ENCODE peak calls at places on chromosomes 1 and 21, in seven cellular contexts. N, L, Z, I, H, M and G are unnamed samples.

GRCh38 chr21:42500736-42501135 is 4.7 kb upstream of the RSPH1 start:
- DNase-seq in N (no peak), L (no peak), Z (no peak), I (no peak), H (no peak), M (no peak), G (no peak)

GRCh38 chr1:91020967-91021685 is 709 bp downstream of the ZNF644 start:
- DNase-seq in N (peak), L (peak), Z (peak), I (peak), H (peak), M (peak), G (peak)

GRCh38 chr1:229139320-229139719 is 131.6 kb upstream of the RAB4A start:
- DNase-seq in N (no peak), L (no peak), Z (no peak), I (peak), H (no peak), M (no peak), G (no peak)

GRCh38 chr1:163820190-163820589 is 498.4 kb downstream of the NUF2 start:
- DNase-seq in N (no peak), L (no peak), Z (no peak), I (no peak), H (no peak), M (no peak), G (no peak)

GRCh38 chr1:29260531-29260930 is 24.2 kb downstream of the PTPRU start:
- DNase-seq in N (no peak), L (no peak), Z (no peak), I (no peak), H (no peak), M (no peak), G (no peak)

GRCh38 chr1:194629011-194629410 is 1442.6 kb upstream of the B3GALT2 start:
- DNase-seq in N (no peak), L (no peak), Z (no peak), I (no peak), H (no peak), M (no peak), G (peak)

GRCh38 chr1:78340006-78340405 is 150.8 kb upstream of the PTGFR start:
- DNase-seq in N (no peak), L (no peak), Z (peak), I (no peak), H (peak), M (no peak), G (peak)

GRCh38 chr1:160767417-160768294 is 28.3 kb upstream of the LY9 start:
- DNase-seq in N (no peak), L (no peak), Z (no peak), I (peak), H (no peak), M (no peak), G (peak)

GRCh38 chr1:151009206-151009587 is 948 bp downstream of the PRUNE1 start:
- DNase-seq in N (no peak), L (no peak), Z (peak), I (no peak), H (peak), M (no peak), G (peak)

GRCh38 chr1:214429951-214430742 is 121.3 kb downstream of the PTPN14 start:
- DNase-seq in N (no peak), L (no peak), Z (peak), I (no peak), H (peak), M (no peak), G (peak)

GRCh38 chr21:27570306-27570868 is 603.5 kb upstream of the ADAMTS5 start:
- DNase-seq in N (no peak), L (peak), Z (peak), I (no peak), H (peak), M (peak), G (peak)

GRCh38 chr1:198300451-198300850 is 143.7 kb downstream of the NEK7 start:
- DNase-seq in N (no peak), L (no peak), Z (no peak), I (no peak), H (no peak), M (no peak), G (no peak)

GRCh38 chr1:44408181-44409018 is 3.3 kb downstream of the RNF220 start:
- DNase-seq in N (no peak), L (no peak), Z (no peak), I (no peak), H (no peak), M (no peak), G (peak)

GRCh38 chr1:59900640-59901039 is 25.9 kb downstream of the CYP2J2 start:
- DNase-seq in N (no peak), L (no peak), Z (no peak), I (no peak), H (no peak), M (no peak), G (no peak)

GRCh38 chr1:205227584-205228006 is at the start of gene TMCC2:
- DNase-seq in N (peak), L (peak), Z (peak), I (peak), H (peak), M (peak), G (peak)

GRCh38 chr1:24181619-24182018 is 5.5 kb downstream of the IFNLR1 start:
- DNase-seq in N (no peak), L (no peak), Z (no peak), I (no peak), H (no peak), M (no peak), G (no peak)

GRCh38 chr1:112255080-112255479 is 140.9 kb upstream of the CTTNBP2NL start:
- DNase-seq in N (no peak), L (no peak), Z (peak), I (no peak), H (no peak), M (no peak), G (peak)

GRCh38 chr1:27727126-27727525 is 1.4 kb downstream of the FAM76A start:
- DNase-seq in N (no peak), L (no peak), Z (peak), I (no peak), H (peak), M (no peak), G (peak)

GRCh38 chr1:223631367-223631977 is 34.0 kb downstream of the CAPN8 start:
- DNase-seq in N (no peak), L (no peak), Z (peak), I (no peak), H (no peak), M (no peak), G (no peak)

GRCh38 chr1:168386949-168387586 is 106.4 kb downstream of the TBX19 start:
- DNase-seq in N (peak), L (no peak), Z (peak), I (peak), H (no peak), M (no peak), G (no peak)

GRCh38 chr1:57506941-57507340 is 83.1 kb upstream of the DAB1 start:
- DNase-seq in N (no peak), L (no peak), Z (no peak), I (no peak), H (no peak), M (no peak), G (no peak)